ENCODE peak calls at places on chromosomes 3 and 15, in eight cellular contexts. Y, F, W, X, J, T, E and C are unnamed samples.

GRCh38 chr3:124448954-124449353 is 281.3 kb upstream of the UMPS start:
- DNase-seq in Y (no peak), J (no peak), E (no peak), F (no peak), T (no peak), W (no peak), X (no peak), C (no peak)

GRCh38 chr15:101070502-101071273 is 151.5 kb downstream of the LRRK1 start:
- DNase-seq in X (no peak), T (no peak), J (no peak), F (no peak), W (peak; percentile 89), Y (no peak), E (no peak), C (no peak)

GRCh38 chr3:27686642-27687041 is 35.5 kb downstream of the EOMES start:
- DNase-seq in W (peak; percentile 94), J (no peak), F (no peak), X (no peak), Y (no peak), E (no peak), T (no peak), C (no peak)

GRCh38 chr15:91263632-91264477 is 163.8 kb downstream of the SV2B start:
- DNase-seq in W (peak; percentile 17), T (no peak), Y (peak; percentile 76), E (no peak), F (no peak), J (peak; percentile 26), X (peak; percentile 70), C (peak; percentile 28)

GRCh38 chr3:66480666-66481065 is 20.2 kb downstream of the LRIG1 start:
- DNase-seq in J (no peak), X (no peak), T (no peak), F (no peak), W (peak; percentile 41), E (no peak), Y (no peak), C (no peak)

GRCh38 chr3:182682263-182683229 is 110.8 kb upstream of the ATP11B start:
- DNase-seq in Y (no peak), E (peak; percentile 72), J (no peak), T (peak; percentile 78), F (no peak), W (peak; percentile 10), X (peak; percentile 32), C (peak; percentile 77)

GRCh38 chr15:78418681-78419080 is 19.3 kb upstream of the IREB2 start:
- DNase-seq in J (no peak), F (no peak), E (no peak), W (no peak), X (no peak), Y (no peak), T (peak; percentile 64), C (peak; percentile 51)

GRCh38 chr15:70219256-70219919 is 121.7 kb upstream of the TLE3 start:
- DNase-seq in W (no peak), T (no peak), E (no peak), J (no peak), X (no peak), Y (no peak), F (no peak), C (no peak)

GRCh38 chr3:38364721-38365400 is 18.3 kb downstream of the XYLB start:
- DNase-seq in E (no peak), F (no peak), W (no peak), J (no peak), X (no peak), Y (no peak), T (no peak), C (no peak)

GRCh38 chr3:48441940-48442339 is 1.9 kb downstream of the TMA7 start:
- DNase-seq in E (no peak), J (no peak), F (no peak), W (no peak), Y (no peak), T (no peak), X (no peak), C (no peak)

GRCh38 chr3:277873-278272 is 81.3 kb downstream of the CHL1 start:
- DNase-seq in W (no peak), Y (no peak), F (peak; percentile 50), J (no peak), E (no peak), T (no peak), X (no peak), C (no peak)

GRCh38 chr3:18766971-18767370 is 341.8 kb upstream of the SATB1 start:
- DNase-seq in Y (no peak), J (no peak), E (no peak), X (no peak), W (no peak), T (no peak), F (no peak), C (no peak)

GRCh38 chr3:14391033-14391432 is 11.4 kb upstream of the SLC6A6 start:
- DNase-seq in W (peak; percentile 86), F (no peak), T (no peak), Y (peak; percentile 88), X (peak; percentile 51), J (peak; percentile 69), E (no peak), C (no peak)

GRCh38 chr3:117278424-117279190 is 569.0 kb downstream of the TUSC7 start:
- DNase-seq in X (no peak), E (peak; percentile 27), J (no peak), F (no peak), Y (no peak), W (peak; percentile 33), T (peak; percentile 71), C (peak; percentile 51)

GRCh38 chr15:54288049-54288448 is 309.8 kb downstream of the UNC13C start:
- DNase-seq in J (no peak), W (no peak), E (no peak), Y (no peak), T (no peak), X (no peak), F (no peak), C (no peak)

GRCh38 chr15:54277834-54278233 is 299.6 kb downstream of the UNC13C start:
- DNase-seq in J (no peak), X (no peak), F (no peak), T (no peak), E (no peak), W (no peak), Y (no peak), C (no peak)

GRCh38 chr15:54280726-54281125 is 302.5 kb downstream of the UNC13C start:
- DNase-seq in Y (no peak), F (no peak), E (no peak), J (no peak), T (no peak), W (no peak), X (no peak), C (no peak)

DNA sequence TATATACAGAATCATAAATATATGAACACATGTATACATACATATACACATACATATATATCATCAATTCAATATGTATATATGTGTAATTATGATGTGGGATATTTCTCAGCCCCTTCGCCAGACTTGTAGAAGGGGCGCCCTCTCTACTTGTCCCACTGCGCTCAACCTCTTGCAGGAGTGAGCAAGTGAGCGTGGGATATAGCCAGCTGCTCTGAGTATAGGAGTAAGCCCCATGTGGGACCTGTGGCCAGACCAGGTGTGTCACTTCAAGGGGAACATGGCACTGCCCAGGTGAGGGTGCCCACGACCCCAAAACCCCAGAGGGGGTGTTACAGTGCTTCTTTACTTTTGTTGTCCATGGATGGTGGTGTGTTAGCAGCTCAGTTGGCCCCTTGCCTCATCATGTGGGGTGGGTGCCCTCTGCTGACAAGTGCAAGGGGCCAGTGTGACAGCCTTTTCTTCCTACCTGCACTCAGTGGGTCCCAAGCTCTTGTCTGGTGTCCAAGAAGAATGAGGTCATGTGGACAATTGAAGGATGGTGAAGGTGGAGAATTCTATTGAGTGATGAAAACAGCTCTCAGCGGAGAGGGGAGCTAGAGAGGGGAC is 304.1 kb downstream of the UNC13C start:
- DNase-seq in W (no peak), T (no peak), Y (no peak), J (no peak), X (no peak), F (no peak), E (no peak), C (no peak)
- TF ChIP-seq CTCF in W (no peak), T (no peak), Y (no peak), J (no peak), X (no peak), F (no peak), E (no peak), C (no peak)

GRCh38 chr3:64533565-64534317 is 154.1 kb downstream of the ADAMTS9 start:
- DNase-seq in E (peak; percentile 91), W (peak; percentile 87), T (peak; percentile 79), X (peak; percentile 92), F (peak; percentile 24), Y (peak; percentile 82), J (peak; percentile 91), C (peak; percentile 84)
- H3K27ac ChIP-seq in E (no peak overlapping the region), W (no peak overlapping the region), T (no peak overlapping the region), X (peak overlapping the region; percentile 51), F (no peak overlapping the region), Y (peak overlapping the region; percentile 65), J (peak overlapping the region; percentile 19), C (peak overlapping the region; percentile 39)

DNA sequence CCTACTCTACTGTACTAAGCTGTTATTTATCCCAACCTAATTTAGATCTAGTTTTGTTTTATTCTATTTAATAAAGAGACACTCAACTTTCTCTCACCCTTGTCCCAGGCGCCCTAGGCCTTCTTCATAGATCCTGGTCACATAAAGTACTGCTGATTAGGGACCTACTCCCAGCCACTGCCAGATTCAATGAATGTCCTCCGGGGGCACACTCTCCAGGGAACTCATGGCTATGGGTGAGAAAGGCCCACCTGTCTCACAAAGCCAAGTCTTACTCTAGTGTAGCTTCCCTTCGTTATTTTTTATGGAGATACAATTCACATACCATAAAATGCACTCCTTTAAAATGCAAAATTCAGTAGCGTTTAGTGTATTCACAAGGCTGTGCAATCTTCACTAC is 87.9 kb downstream of the ADCY5 start:
- DNase-seq in J (no peak), Y (no peak), E (no peak), W (no peak), X (no peak), T (no peak), F (no peak), C (no peak)
- TF ChIP-seq CTCF in J (no peak), Y (no peak), E (no peak), W (no peak), X (no peak), T (no peak), F (no peak), C (no peak)

DNA sequence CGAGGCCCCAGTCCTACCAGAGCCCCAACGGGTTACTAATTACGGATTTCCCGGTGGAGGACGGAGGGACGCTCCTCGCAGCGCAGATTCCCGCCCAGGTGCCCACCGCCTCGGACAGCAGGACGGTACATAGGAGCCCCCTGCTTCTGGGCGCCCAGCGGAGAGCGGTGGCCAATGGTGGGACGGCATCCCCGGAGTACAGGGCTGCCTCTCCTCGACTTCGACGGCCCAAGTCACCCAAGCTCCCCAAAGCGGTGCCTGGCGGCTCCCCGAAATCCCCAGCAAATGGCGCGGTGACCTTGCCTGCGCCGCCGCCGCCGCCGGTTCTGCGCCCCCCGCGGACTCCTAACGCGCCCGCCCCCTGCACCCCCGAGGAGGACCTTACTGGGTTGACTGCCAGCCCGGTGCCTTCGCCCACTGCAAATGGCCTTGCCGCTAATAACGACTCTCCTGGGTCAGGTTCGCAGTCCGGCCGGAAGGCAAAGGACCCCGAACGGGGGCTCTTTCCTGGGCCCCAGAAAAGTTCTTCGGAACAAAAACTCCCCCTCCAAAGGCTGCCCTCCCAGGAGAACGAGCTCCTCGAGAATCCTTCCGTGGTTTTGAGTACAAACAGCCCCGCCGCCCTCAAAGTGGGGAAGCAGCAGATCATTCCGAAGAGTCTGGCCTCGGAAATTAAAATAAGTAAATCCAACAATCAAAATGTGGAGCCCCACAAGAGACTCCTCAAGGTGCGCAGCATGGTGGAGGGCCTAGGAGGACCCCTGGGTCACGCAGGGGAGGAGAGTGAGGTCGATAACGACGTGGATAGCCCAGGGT is 1.1 kb downstream of the ARHGEF26 start:
- DNase-seq in Y (no peak), T (no peak), X (peak; percentile 18), F (no peak), W (no peak), J (no peak), E (no peak), C (no peak)
- H3K27ac ChIP-seq in Y (peak overlapping the region; percentile 51), T (peak overlapping the region; percentile 43), X (peak overlapping the region; percentile 72), F (peak overlapping the region; percentile 50), W (no peak overlapping the region), J (peak overlapping the region; percentile 55), E (peak overlapping the region; percentile 73), C (peak overlapping the region; percentile 78)